ENCODE peak calls at places on chromosomes 6 and 20, in four cellular contexts. One of them, this sample, is unnamed.

GRCh38 chr6:22253955-22254655 is 42.7 kb downstream of the PRL start:
- DNase-seq in K562: no peak
- DNase-seq in GM12878: no peak
- DNase-seq in GM12891: no peak
- DNase-seq in this sample: no peak

GRCh38 chr6:17493286-17493685 is 99.9 kb downstream of the CAP2 start:
- DNase-seq in GM12891: no peak
- DNase-seq in K562: peak
- DNase-seq in GM12878: no peak
- DNase-seq in this sample: no peak

GRCh38 chr6:109768485-109768884 is 77.4 kb downstream of the FIG4 start:
- DNase-seq in GM12891: no peak
- DNase-seq in GM12878: no peak
- DNase-seq in K562: no peak
- DNase-seq in this sample: no peak

GRCh38 chr6:134585529-134585873 is 267.6 kb upstream of the SGK1 start:
- DNase-seq in GM12878: no peak
- DNase-seq in GM12891: no peak
- DNase-seq in K562: peak
- DNase-seq in this sample: no peak

GRCh38 chr6:162187168-162187935 is 540.2 kb downstream of the PRKN start:
- DNase-seq in GM12878: no peak
- DNase-seq in GM12891: no peak
- DNase-seq in K562: no peak
- DNase-seq in this sample: no peak

GRCh38 chr6:81838031-81838430 is 85.5 kb upstream of the TENT5A start:
- DNase-seq in GM12878: no peak
- DNase-seq in K562: no peak
- DNase-seq in GM12891: no peak
- DNase-seq in this sample: no peak

GRCh38 chr6:144548525-144548924 is 263.4 kb downstream of the UTRN start:
- DNase-seq in GM12891: no peak
- DNase-seq in K562: no peak
- DNase-seq in GM12878: no peak
- DNase-seq in this sample: no peak

GRCh38 chr6:125612400-125612846 is 137.0 kb upstream of the HEY2 start:
- DNase-seq in GM12878: no peak
- DNase-seq in K562: no peak
- DNase-seq in GM12891: no peak
- DNase-seq in this sample: no peak

GRCh38 chr20:9815662-9816061 is 23.2 kb downstream of the PAK5 start:
- DNase-seq in K562: no peak
- DNase-seq in GM12878: no peak
- DNase-seq in GM12891: no peak
- DNase-seq in this sample: no peak

GRCh38 chr20:59193325-59193724 is 29.7 kb downstream of the ZNF831 start:
- DNase-seq in K562: no peak
- DNase-seq in GM12878: no peak
- DNase-seq in GM12891: no peak
- DNase-seq in this sample: no peak

GRCh38 chr6:56444855-56445254 is 197.5 kb upstream of the COL21A1 start:
- DNase-seq in K562: no peak
- DNase-seq in GM12878: no peak
- DNase-seq in GM12891: no peak
- DNase-seq in this sample: no peak

GRCh38 chr20:19789446-19789845 is 31.4 kb downstream of the RIN2 start:
- DNase-seq in GM12878: no peak
- DNase-seq in K562: no peak
- DNase-seq in GM12891: no peak
- DNase-seq in this sample: no peak

GRCh38 chr6:1024161-1024560 is 287.7 kb upstream of the FOXQ1 start:
- DNase-seq in GM12878: no peak
- DNase-seq in K562: no peak
- DNase-seq in GM12891: no peak
- DNase-seq in this sample: no peak

GRCh38 chr6:32146287-32146686 is 5.5 kb downstream of the PRRT1 start:
- DNase-seq in GM12891: no peak
- DNase-seq in GM12878: no peak
- DNase-seq in K562: no peak
- DNase-seq in this sample: no peak

GRCh38 chr6:139708342-139709199 is 334.1 kb upstream of the CITED2 start:
- DNase-seq in GM12891: no peak
- DNase-seq in GM12878: no peak
- DNase-seq in K562: no peak
- DNase-seq in this sample: no peak

GRCh38 chr6:108948252-108948651 is 100.0 kb downstream of the ARMC2 start:
- DNase-seq in GM12878: no peak
- DNase-seq in K562: no peak
- DNase-seq in GM12891: no peak
- DNase-seq in this sample: no peak

GRCh38 chr6:150541587-150541986 is 58.1 kb upstream of the PLEKHG1 start:
- DNase-seq in GM12891: no peak
- DNase-seq in GM12878: no peak
- DNase-seq in K562: no peak
- DNase-seq in this sample: no peak

GRCh38 chr20:38193586-38194105 is 28.6 kb upstream of the TGM2 start:
- DNase-seq in GM12878: no peak
- DNase-seq in K562: no peak
- DNase-seq in GM12891: no peak
- DNase-seq in this sample: no peak

GRCh38 chr20:2751868-2752630 is 48.4 kb downstream of the CPXM1 start:
- DNase-seq in GM12878: no peak
- DNase-seq in GM12891: peak
- DNase-seq in K562: peak
- DNase-seq in this sample: peak

GRCh38 chr6:41655706-41656668 is 17.7 kb downstream of the MDFI start:
- DNase-seq in K562: no peak
- DNase-seq in GM12878: no peak
- DNase-seq in GM12891: no peak
- DNase-seq in this sample: no peak

GRCh38 chr20:17610566-17611289 is 40.9 kb downstream of the DSTN start:
- DNase-seq in GM12878: no peak
- DNase-seq in GM12891: peak
- DNase-seq in K562: no peak
- DNase-seq in this sample: no peak

GRCh38 chr20:6769953-6770831 is 2.7 kb downstream of the BMP2 start:
- DNase-seq in GM12891: no peak
- DNase-seq in K562: no peak
- DNase-seq in GM12878: no peak
- DNase-seq in this sample: no peak

GRCh38 chr6:145155873-145156782 is 579.2 kb downstream of the EPM2A start:
- DNase-seq in GM12891: no peak
- DNase-seq in GM12878: no peak
- DNase-seq in K562: no peak
- DNase-seq in this sample: no peak

GRCh38 chr20:52179331-52180166 is 12.0 kb downstream of the ZFP64 start:
- DNase-seq in K562: no peak
- DNase-seq in GM12878: peak
- DNase-seq in GM12891: peak
- DNase-seq in this sample: no peak

GRCh38 chr6:169452869-169453186 is 199.2 kb upstream of the THBS2 start:
- DNase-seq in K562: no peak
- DNase-seq in GM12878: no peak
- DNase-seq in GM12891: no peak
- DNase-seq in this sample: no peak

GRCh38 chr6:123380257-123380656 is 256.5 kb downstream of the TRDN start:
- DNase-seq in K562: peak
- DNase-seq in GM12891: no peak
- DNase-seq in GM12878: no peak
- DNase-seq in this sample: no peak

GRCh38 chr6:133953634-133954415 is 801 bp downstream of the TBPL1 start:
- DNase-seq in K562: no peak
- DNase-seq in GM12878: no peak
- DNase-seq in GM12891: no peak
- DNase-seq in this sample: no peak

GRCh38 chr20:4243071-4243470 is 227.7 kb upstream of the RNF24 start:
- DNase-seq in GM12878: no peak
- DNase-seq in GM12891: no peak
- DNase-seq in K562: peak
- DNase-seq in this sample: no peak

GRCh38 chr20:31747640-31748039 is 8.6 kb downstream of the TPX2 start:
- DNase-seq in GM12891: no peak
- DNase-seq in GM12878: no peak
- DNase-seq in K562: no peak
- DNase-seq in this sample: no peak

GRCh38 chr20:1368448-1369199 is 24.2 kb downstream of the FKBP1A start:
- DNase-seq in GM12891: no peak
- DNase-seq in K562: no peak
- DNase-seq in GM12878: no peak
- DNase-seq in this sample: no peak

GRCh38 chr6:25041676-25042598 is 106.2 kb upstream of the RIPOR2 start:
- DNase-seq in GM12891: no peak
- DNase-seq in K562: no peak
- DNase-seq in GM12878: no peak
- DNase-seq in this sample: no peak

GRCh38 chr6:40352006-40352405 is 235.2 kb downstream of the LRFN2 start:
- DNase-seq in K562: peak
- DNase-seq in GM12878: no peak
- DNase-seq in GM12891: no peak
- DNase-seq in this sample: no peak

GRCh38 chr6:23524556-23524955 is 601.5 kb upstream of the NRSN1 start:
- DNase-seq in GM12878: no peak
- DNase-seq in GM12891: no peak
- DNase-seq in K562: no peak
- DNase-seq in this sample: no peak

GRCh38 chr6:10837692-10837996 is 695 bp downstream of the MAK start:
- DNase-seq in GM12878: no peak
- DNase-seq in K562: peak
- DNase-seq in GM12891: peak
- DNase-seq in this sample: peak

GRCh38 chr6:21227486-21227885 is 366.1 kb upstream of the SOX4 start:
- DNase-seq in GM12891: no peak
- DNase-seq in K562: no peak
- DNase-seq in GM12878: no peak
- DNase-seq in this sample: no peak

GRCh38 chr6:49958180-49958579 is 5.8 kb downstream of the DEFB114 start:
- DNase-seq in GM12878: no peak
- DNase-seq in K562: no peak
- DNase-seq in GM12891: no peak
- DNase-seq in this sample: no peak

GRCh38 chr20:17885544-17885943 is 83.0 kb downstream of the SNX5 start:
- DNase-seq in GM12878: no peak
- DNase-seq in K562: no peak
- DNase-seq in GM12891: no peak
- DNase-seq in this sample: peak

GRCh38 chr20:46312075-46312944 is 4.0 kb upstream of the CDH22 start:
- DNase-seq in K562: peak
- DNase-seq in GM12891: no peak
- DNase-seq in GM12878: no peak
- DNase-seq in this sample: no peak

GRCh38 chr6:98775205-98775604 is 59.2 kb upstream of the POU3F2 start:
- DNase-seq in K562: no peak
- DNase-seq in GM12891: no peak
- DNase-seq in GM12878: no peak
- DNase-seq in this sample: no peak

GRCh38 chr6:98764378-98764911 is 69.9 kb upstream of the POU3F2 start:
- DNase-seq in GM12878: no peak
- DNase-seq in K562: no peak
- DNase-seq in GM12891: no peak
- DNase-seq in this sample: no peak

DNA sequence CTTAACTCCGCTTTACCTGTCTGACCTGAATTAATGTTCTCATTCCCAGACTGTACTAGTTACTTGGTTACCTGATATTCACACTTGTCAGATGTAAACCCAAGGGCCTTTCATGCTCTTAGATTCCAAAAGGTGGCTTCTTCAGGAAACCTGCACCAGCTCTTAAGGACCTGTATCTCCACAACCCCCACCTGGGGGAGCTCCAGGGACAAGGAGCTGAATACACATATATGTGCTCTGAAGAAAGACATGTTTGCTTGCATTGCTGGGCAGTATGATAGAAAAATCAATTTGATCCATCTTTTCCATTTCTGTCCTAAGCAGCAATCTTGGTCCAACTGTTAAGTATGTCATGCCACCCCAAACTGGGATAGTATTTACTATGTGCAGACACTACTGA is 64.8 kb upstream of the POU3F2 start:
- DNase-seq in GM12891: no peak
- DNase-seq in GM12878: no peak
- DNase-seq in K562: peak
- DNase-seq in this sample: peak
- TF ChIP-seq SPI1 in GM12891: no peak
- TF ChIP-seq SPI1 in GM12878: no peak
- TF ChIP-seq SPI1 in K562: no peak
- TF ChIP-seq SPI1 in this sample: no peak

GRCh38 chr6:154426997-154427396 is 70.4 kb upstream of the IPCEF1 start:
- DNase-seq in GM12891: no peak
- DNase-seq in K562: no peak
- DNase-seq in GM12878: no peak
- DNase-seq in this sample: no peak
- TF ChIP-seq SPI1 in GM12891: no peak
- TF ChIP-seq SPI1 in K562: no peak
- TF ChIP-seq SPI1 in GM12878: no peak
- TF ChIP-seq SPI1 in this sample: no peak

GRCh38 chr6:124432632-124433031 is 529.6 kb upstream of the RNF217 start:
- DNase-seq in GM12878: no peak
- DNase-seq in K562: no peak
- DNase-seq in GM12891: no peak
- DNase-seq in this sample: no peak
- TF ChIP-seq SPI1 in GM12878: no peak
- TF ChIP-seq SPI1 in K562: no peak
- TF ChIP-seq SPI1 in GM12891: no peak
- TF ChIP-seq SPI1 in this sample: no peak

DNA sequence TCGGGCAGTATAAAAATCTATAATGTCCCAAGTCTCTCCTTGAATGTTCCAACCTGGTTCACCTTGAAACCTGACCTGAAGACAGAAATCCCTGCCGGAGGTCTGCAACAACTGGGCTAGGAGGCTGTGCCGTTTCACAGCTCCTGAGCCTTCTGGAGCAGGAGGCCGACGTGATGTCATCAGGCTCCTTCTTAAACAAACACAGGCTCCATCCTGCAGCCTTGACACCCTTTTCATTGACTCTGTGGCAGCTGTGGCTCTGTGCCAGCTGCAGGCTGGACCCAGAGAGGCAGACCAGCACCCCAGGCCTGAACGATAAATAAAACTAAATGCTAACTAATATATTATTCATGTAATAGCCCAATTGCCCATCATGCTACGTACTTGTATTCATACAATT is 483.9 kb downstream of the CD83 start:
- DNase-seq in GM12878: no peak
- DNase-seq in GM12891: no peak
- DNase-seq in K562: no peak
- DNase-seq in this sample: no peak
- TF ChIP-seq SPI1 in GM12878: no peak
- TF ChIP-seq SPI1 in GM12891: no peak
- TF ChIP-seq SPI1 in K562: no peak
- TF ChIP-seq SPI1 in this sample: no peak

GRCh38 chr20:58020656-58021454 is 207.6 kb downstream of the ANKRD60 start:
- DNase-seq in GM12891: no peak
- DNase-seq in GM12878: no peak
- DNase-seq in K562: no peak
- DNase-seq in this sample: no peak
- TF ChIP-seq SPI1 in GM12891: no peak
- TF ChIP-seq SPI1 in GM12878: no peak
- TF ChIP-seq SPI1 in K562: no peak
- TF ChIP-seq SPI1 in this sample: no peak

This sample was measured in HL-60.